ENCODE peak calls at places on chromosomes 1 and 21, in eight cellular contexts. D, I, P, H, U, Q, V and G are unnamed samples.

GRCh38 chr1:27402349-27402754 is 9.9 kb downstream of the GPR3 start:
- DNase-seq in D (peak), U (no peak), I (peak), H (peak), Q (no peak), P (no peak), V (no peak), G (no peak)

GRCh38 chr1:211579434-211580302 is 707 bp upstream of the SLC30A1 start:
- DNase-seq in V (no peak), U (no peak), P (no peak), I (peak), D (no peak), Q (no peak), H (peak), G (peak)

GRCh38 chr1:212288614-212289013 is 3.4 kb downstream of the PPP2R5A start:
- DNase-seq in U (no peak), P (no peak), Q (peak), I (peak), V (no peak), H (no peak), D (no peak), G (no peak)

GRCh38 chr1:42937141-42937696 is 21.4 kb downstream of the SLC2A1 start:
- DNase-seq in P (no peak), H (no peak), U (no peak), V (no peak), D (peak), I (no peak), Q (no peak), G (no peak)

GRCh38 chr1:216804107-216804506 is 80.9 kb upstream of the ESRRG start:
- DNase-seq in U (no peak), P (no peak), D (no peak), V (no peak), H (no peak), I (no peak), Q (no peak), G (no peak)

GRCh38 chr1:218250492-218250891 is 34.6 kb upstream of the RRP15 start:
- DNase-seq in D (no peak), P (no peak), Q (no peak), H (no peak), I (no peak), U (no peak), V (no peak), G (no peak)

GRCh38 chr1:8222789-8223188 is 95.1 kb upstream of the SLC45A1 start:
- DNase-seq in U (no peak), V (no peak), D (no peak), I (no peak), P (no peak), H (no peak), Q (no peak), G (no peak)

GRCh38 chr1:47661065-47661464 is 223.2 kb downstream of the FOXD2 start:
- DNase-seq in D (no peak), V (no peak), H (no peak), Q (no peak), P (no peak), I (no peak), U (no peak), G (no peak)

GRCh38 chr1:197773856-197774255 is 1.4 kb downstream of the DENND1B start:
- DNase-seq in H (no peak), D (no peak), V (no peak), I (peak), Q (no peak), U (no peak), P (no peak), G (no peak)

GRCh38 chr1:90046635-90047034 is 51.7 kb downstream of the ZNF326 start:
- DNase-seq in V (no peak), H (no peak), I (no peak), Q (no peak), D (no peak), U (no peak), P (no peak), G (no peak)

GRCh38 chr21:35674895-35675470 is 385.3 kb downstream of the SETD4 start:
- DNase-seq in Q (no peak), D (no peak), I (no peak), H (no peak), U (no peak), V (no peak), P (no peak), G (no peak)

GRCh38 chr1:63326473-63327380 is 4.4 kb downstream of the FOXD3 start:
- DNase-seq in U (no peak), V (no peak), I (no peak), H (peak), P (no peak), D (peak), Q (no peak), G (no peak)

GRCh38 chr1:157580179-157580827 is 17.6 kb downstream of the FCRL4 start:
- DNase-seq in Q (peak), U (peak), P (no peak), I (peak), D (peak), V (no peak), H (peak), G (no peak)

GRCh38 chr1:209202826-209203439 is 380.6 kb upstream of the CAMK1G start:
- DNase-seq in I (peak), V (no peak), U (no peak), H (peak), Q (no peak), D (peak), P (no peak), G (no peak)

GRCh38 chr1:165365344-165365743 is 8.8 kb upstream of the LMX1A start:
- DNase-seq in U (no peak), V (no peak), H (no peak), D (no peak), I (no peak), P (no peak), Q (no peak), G (no peak)

GRCh38 chr1:85278853-85279314 is 2.5 kb upstream of the BCL10 start:
- DNase-seq in D (peak), I (peak), P (no peak), H (no peak), U (no peak), V (peak), Q (no peak), G (no peak)

GRCh38 chr1:175563556-175563955 is 179.8 kb downstream of the TNR start:
- DNase-seq in P (no peak), Q (no peak), H (no peak), I (no peak), V (no peak), U (no peak), D (no peak), G (no peak)

GRCh38 chr1:211654838-211655787 is 20.3 kb downstream of the NEK2 start:
- DNase-seq in Q (peak), I (peak), U (peak), H (peak), P (peak), V (peak), D (peak), G (peak)

GRCh38 chr21:37639756-37640155 is 273.2 kb downstream of the DYRK1A start:
- DNase-seq in H (no peak), V (no peak), I (no peak), D (no peak), Q (no peak), P (no peak), U (no peak), G (no peak)

GRCh38 chr1:64917328-64917861 is 49.0 kb downstream of the JAK1 start:
- DNase-seq in I (no peak), P (no peak), U (no peak), H (peak), V (no peak), D (no peak), Q (peak), G (no peak)

GRCh38 chr1:217403321-217403720 is 227.6 kb downstream of the GPATCH2 start:
- DNase-seq in V (no peak), H (no peak), I (no peak), U (no peak), Q (no peak), D (no peak), P (no peak), G (no peak)

GRCh38 chr1:57132993-57133614 is 167.3 kb upstream of the C8B start:
- DNase-seq in D (no peak), U (no peak), P (no peak), H (no peak), V (no peak), I (no peak), Q (no peak), G (no peak)

GRCh38 chr1:103461171-103462105 is 64.1 kb upstream of the RNPC3 start:
- DNase-seq in D (no peak), I (peak), P (no peak), V (no peak), U (no peak), Q (no peak), H (no peak), G (no peak)

GRCh38 chr1:53685272-53686051 is 53.5 kb downstream of the GLIS1 start:
- DNase-seq in H (peak), D (no peak), P (no peak), I (no peak), V (no peak), Q (no peak), U (no peak), G (no peak)

GRCh38 chr1:112673589-112674439 is 645 bp upstream of the MOV10 start:
- DNase-seq in H (no peak), V (no peak), U (no peak), I (peak), P (no peak), Q (no peak), D (no peak), G (no peak)

GRCh38 chr1:224759135-224759534 is 143.0 kb downstream of the CNIH3 start:
- DNase-seq in D (no peak), V (no peak), U (no peak), I (no peak), H (no peak), Q (no peak), P (no peak), G (no peak)

GRCh38 chr1:6880951-6881690 is 95.9 kb downstream of the CAMTA1 start:
- DNase-seq in D (no peak), V (no peak), H (no peak), U (no peak), I (no peak), Q (no peak), P (no peak), G (no peak)